ENCODE peak calls at places on chromosomes 4 and X, in eight cellular contexts. One of them, this sample, is unnamed.

GRCh38 chr4:63620271-63620670 is 789.0 kb downstream of the TECRL start:
- DNase-seq in COR-L47: peak; percentile 93
- DNase-seq in naive B cell: no peak
- DNase-seq in cerebellum: peak; percentile 60
- DNase-seq in amniotic stem cell: no peak
- DNase-seq in substantia nigra: no peak
- DNase-seq in Panc1: no peak
- DNase-seq in choroid plexus epithelial cell: no peak
- DNase-seq in this sample: no peak

GRCh38 chrX:17377795-17378194 is 2.8 kb downstream of the NHS start:
- DNase-seq in choroid plexus epithelial cell: peak; percentile 5
- DNase-seq in COR-L47: no peak
- DNase-seq in substantia nigra: no peak
- DNase-seq in Panc1: no peak
- DNase-seq in cerebellum: no peak
- DNase-seq in naive B cell: no peak
- DNase-seq in amniotic stem cell: no peak
- DNase-seq in this sample: no peak

GRCh38 chrX:109974906-109975655 is 27.8 kb upstream of the TMEM164 start:
- DNase-seq in naive B cell: no peak
- DNase-seq in COR-L47: no peak
- DNase-seq in cerebellum: no peak
- DNase-seq in amniotic stem cell: no peak
- DNase-seq in choroid plexus epithelial cell: peak; percentile 45
- DNase-seq in substantia nigra: no peak
- DNase-seq in Panc1: no peak
- DNase-seq in this sample: no peak

GRCh38 chrX:71492086-71493065 is 40.5 kb upstream of the OGT start:
- DNase-seq in naive B cell: peak; percentile 20
- DNase-seq in amniotic stem cell: no peak
- DNase-seq in choroid plexus epithelial cell: no peak
- DNase-seq in substantia nigra: no peak
- DNase-seq in COR-L47: no peak
- DNase-seq in Panc1: no peak
- DNase-seq in cerebellum: no peak
- DNase-seq in this sample: no peak

GRCh38 chr4:72365016-72365415 is 204.0 kb downstream of the ADAMTS3 start:
- DNase-seq in substantia nigra: no peak
- DNase-seq in choroid plexus epithelial cell: no peak
- DNase-seq in naive B cell: no peak
- DNase-seq in amniotic stem cell: no peak
- DNase-seq in Panc1: no peak
- DNase-seq in cerebellum: no peak
- DNase-seq in COR-L47: no peak
- DNase-seq in this sample: no peak

GRCh38 chr4:159451006-159451405 is 348.1 kb downstream of the RAPGEF2 start:
- DNase-seq in substantia nigra: no peak
- DNase-seq in Panc1: no peak
- DNase-seq in cerebellum: no peak
- DNase-seq in choroid plexus epithelial cell: no peak
- DNase-seq in naive B cell: no peak
- DNase-seq in amniotic stem cell: no peak
- DNase-seq in COR-L47: no peak
- DNase-seq in this sample: no peak

GRCh38 chr4:20844311-20844710 is 144.1 kb downstream of the PACRGL start:
- DNase-seq in substantia nigra: no peak
- DNase-seq in amniotic stem cell: no peak
- DNase-seq in choroid plexus epithelial cell: no peak
- DNase-seq in COR-L47: no peak
- DNase-seq in cerebellum: no peak
- DNase-seq in naive B cell: no peak
- DNase-seq in Panc1: no peak
- DNase-seq in this sample: no peak

GRCh38 chrX:44992775-44993174 is 119.8 kb downstream of the KDM6A start:
- DNase-seq in substantia nigra: no peak
- DNase-seq in COR-L47: no peak
- DNase-seq in amniotic stem cell: no peak
- DNase-seq in choroid plexus epithelial cell: no peak
- DNase-seq in cerebellum: no peak
- DNase-seq in Panc1: no peak
- DNase-seq in naive B cell: no peak
- DNase-seq in this sample: no peak

GRCh38 chr4:38667005-38667771 is 3.2 kb downstream of the KLF3 start:
- DNase-seq in Panc1: peak; percentile 90
- DNase-seq in cerebellum: peak; percentile 38
- DNase-seq in COR-L47: peak; percentile 88
- DNase-seq in substantia nigra: peak; percentile 70
- DNase-seq in amniotic stem cell: peak; percentile 96
- DNase-seq in choroid plexus epithelial cell: peak; percentile 99
- DNase-seq in naive B cell: peak; percentile 74
- DNase-seq in this sample: peak; percentile 59

GRCh38 chrX:95764972-95765451 is 919.6 kb upstream of the DIAPH2 start:
- DNase-seq in substantia nigra: no peak
- DNase-seq in choroid plexus epithelial cell: peak; percentile 56
- DNase-seq in cerebellum: no peak
- DNase-seq in naive B cell: no peak
- DNase-seq in COR-L47: peak; percentile 0
- DNase-seq in Panc1: no peak
- DNase-seq in amniotic stem cell: no peak
- DNase-seq in this sample: no peak

GRCh38 chr4:94507708-94508107 is 56.0 kb downstream of the PDLIM5 start:
- DNase-seq in choroid plexus epithelial cell: peak; percentile 96
- DNase-seq in amniotic stem cell: peak; percentile 24
- DNase-seq in COR-L47: no peak
- DNase-seq in Panc1: peak; percentile 22
- DNase-seq in substantia nigra: no peak
- DNase-seq in naive B cell: no peak
- DNase-seq in cerebellum: no peak
- DNase-seq in this sample: no peak

GRCh38 chrX:123648028-123648810 is 84.6 kb downstream of the THOC2 start:
- DNase-seq in choroid plexus epithelial cell: peak; percentile 87
- DNase-seq in Panc1: no peak
- DNase-seq in substantia nigra: peak; percentile 0
- DNase-seq in amniotic stem cell: no peak
- DNase-seq in naive B cell: peak; percentile 25
- DNase-seq in COR-L47: peak; percentile 23
- DNase-seq in cerebellum: no peak
- DNase-seq in this sample: no peak

GRCh38 chrX:110034036-110034435 is 31.1 kb downstream of the TMEM164 start:
- DNase-seq in naive B cell: no peak
- DNase-seq in COR-L47: no peak
- DNase-seq in cerebellum: no peak
- DNase-seq in amniotic stem cell: no peak
- DNase-seq in substantia nigra: no peak
- DNase-seq in choroid plexus epithelial cell: no peak
- DNase-seq in Panc1: no peak
- DNase-seq in this sample: no peak

GRCh38 chr4:169971456-169972015 is 54.7 kb downstream of the MFAP3L start:
- DNase-seq in amniotic stem cell: no peak
- DNase-seq in choroid plexus epithelial cell: no peak
- DNase-seq in substantia nigra: peak; percentile 32
- DNase-seq in Panc1: no peak
- DNase-seq in cerebellum: no peak
- DNase-seq in naive B cell: no peak
- DNase-seq in COR-L47: no peak
- DNase-seq in this sample: no peak

GRCh38 chrX:103586314-103586646 is 965 bp downstream of the TCEAL4 start:
- DNase-seq in naive B cell: no peak
- DNase-seq in choroid plexus epithelial cell: peak; percentile 16
- DNase-seq in COR-L47: no peak
- DNase-seq in amniotic stem cell: no peak
- DNase-seq in Panc1: no peak
- DNase-seq in substantia nigra: peak; percentile 15
- DNase-seq in cerebellum: peak; percentile 4
- DNase-seq in this sample: no peak

GRCh38 chr4:14768449-14768848 is 233.8 kb upstream of the CPEB2 start:
- DNase-seq in Panc1: no peak
- DNase-seq in cerebellum: no peak
- DNase-seq in amniotic stem cell: no peak
- DNase-seq in choroid plexus epithelial cell: no peak
- DNase-seq in COR-L47: no peak
- DNase-seq in substantia nigra: no peak
- DNase-seq in naive B cell: no peak
- DNase-seq in this sample: no peak

GRCh38 chr4:26048962-26049361 is 134.9 kb downstream of the SMIM20 start:
- DNase-seq in naive B cell: no peak
- DNase-seq in Panc1: no peak
- DNase-seq in choroid plexus epithelial cell: peak; percentile 51
- DNase-seq in COR-L47: no peak
- DNase-seq in substantia nigra: no peak
- DNase-seq in amniotic stem cell: no peak
- DNase-seq in cerebellum: no peak
- DNase-seq in this sample: no peak

GRCh38 chr4:113080050-113080449 is 30.6 kb downstream of the ANK2 start:
- DNase-seq in Panc1: no peak
- DNase-seq in amniotic stem cell: no peak
- DNase-seq in cerebellum: no peak
- DNase-seq in substantia nigra: no peak
- DNase-seq in choroid plexus epithelial cell: peak; percentile 2
- DNase-seq in COR-L47: no peak
- DNase-seq in naive B cell: no peak
- DNase-seq in this sample: peak; percentile 25

GRCh38 chrX:53483838-53484420 is 49.8 kb upstream of the HSD17B10 start:
- DNase-seq in substantia nigra: no peak
- DNase-seq in Panc1: no peak
- DNase-seq in COR-L47: no peak
- DNase-seq in cerebellum: no peak
- DNase-seq in amniotic stem cell: no peak
- DNase-seq in naive B cell: no peak
- DNase-seq in choroid plexus epithelial cell: no peak
- DNase-seq in this sample: no peak

GRCh38 chr4:175927121-175927520 is 115.1 kb upstream of the GPM6A start:
- DNase-seq in choroid plexus epithelial cell: peak; percentile 6
- DNase-seq in amniotic stem cell: no peak
- DNase-seq in substantia nigra: no peak
- DNase-seq in COR-L47: no peak
- DNase-seq in cerebellum: no peak
- DNase-seq in Panc1: no peak
- DNase-seq in naive B cell: no peak
- DNase-seq in this sample: no peak